ENCODE peak calls at places on chromosomes 16 and 17, in nine cellular contexts. W is colonic mucosa, L is left ventricle myocardium inferior, G is GM13977, C is mammary epithelial cell, J is sigmoid colon, P is fibroblast of lung, Q is IMR-90, O is tibial artery. M is an unnamed sample.
A peak's percentile ranks its signal among the peaks of the same experiment; 100 is the strongest.

GRCh38 chr16:81466351-81466960 is 21.8 kb downstream of the CMIP start:
- DNase-seq in O (no peak), P (peak; percentile 53), G (no peak), W (no peak), C (no peak), Q (peak; percentile 39), J (no peak), L (peak; percentile 10), M (no peak)

GRCh38 chr16:1732071-1732470 is 26.1 kb downstream of the MAPK8IP3 start:
- DNase-seq in G (no peak), O (no peak), C (no peak), P (no peak), Q (no peak), J (no peak), L (no peak), W (no peak), M (no peak)

GRCh38 chr17:31560836-31561235 is 169.4 kb downstream of the RAB11FIP4 start:
- DNase-seq in Q (no peak), L (no peak), P (no peak), G (no peak), W (no peak), C (no peak), O (no peak), J (no peak), M (no peak)

GRCh38 chr17:72373910-72374741 is 253.3 kb downstream of the SOX9 start:
- DNase-seq in W (no peak), L (peak; percentile 16), P (no peak), O (no peak), G (no peak), Q (peak; percentile 63), C (no peak), J (no peak), M (no peak)

GRCh38 chr17:77914440-77915254 is 43.9 kb upstream of the TNRC6C start:
- DNase-seq in G (no peak), L (no peak), Q (no peak), J (peak; percentile 19), W (no peak), O (peak; percentile 50), P (peak; percentile 22), C (no peak), M (no peak)

GRCh38 chr16:8510160-8510559 is 80.2 kb downstream of the TMEM114 start:
- DNase-seq in J (no peak), C (no peak), O (no peak), G (no peak), Q (no peak), L (no peak), P (no peak), W (no peak), M (no peak)

GRCh38 chr17:66474810-66475497 is 172.5 kb downstream of the PRKCA start:
- DNase-seq in L (no peak), W (no peak), C (no peak), O (no peak), G (no peak), J (no peak), P (no peak), Q (no peak), M (no peak)

GRCh38 chr16:20320592-20320991 is 6.7 kb downstream of the GP2 start:
- DNase-seq in G (no peak), C (no peak), P (no peak), W (no peak), L (no peak), Q (no peak), J (no peak), O (no peak), M (no peak)

GRCh38 chr17:74296548-74296936 is 22.5 kb downstream of the DNAI2 start:
- DNase-seq in J (peak; percentile 74), L (peak; percentile 70), C (peak; percentile 29), G (no peak), Q (peak; percentile 38), W (peak; percentile 40), O (no peak), P (peak; percentile 44), M (peak; percentile 51)

GRCh38 chr16:86982347-86982596 is 334.9 kb downstream of the C16orf95 start:
- DNase-seq in P (no peak), G (no peak), J (no peak), W (no peak), Q (no peak), O (no peak), C (no peak), L (no peak), M (no peak)

GRCh38 chr17:77440571-77440981 is 299.8 kb downstream of the SEC14L1 start:
- DNase-seq in J (no peak), L (peak; percentile 47), G (no peak), C (no peak), P (no peak), Q (no peak), W (no peak), O (no peak), M (no peak)

GRCh38 chr16:10870137-10870776 is 6.7 kb upstream of the CIITA start:
- DNase-seq in L (no peak), J (no peak), Q (no peak), C (no peak), W (no peak), P (no peak), O (no peak), G (no peak), M (no peak)

GRCh38 chr17:75712480-75712879 is 8.8 kb upstream of the ITGB4 start:
- DNase-seq in W (no peak), J (no peak), Q (no peak), P (no peak), L (no peak), C (no peak), G (no peak), O (no peak), M (no peak)

GRCh38 chr16:57562669-57563486 is 20.4 kb downstream of the ADGRG5 start:
- DNase-seq in O (no peak), C (no peak), L (no peak), J (no peak), P (no peak), G (peak; percentile 23), W (no peak), Q (no peak), M (no peak)

GRCh38 chr16:21997693-21998480 is 3.0 kb downstream of the PDZD9 start:
- DNase-seq in Q (no peak), W (peak; percentile 36), G (no peak), P (no peak), J (no peak), O (no peak), C (no peak), L (no peak), M (no peak)

GRCh38 chr17:12081720-12082119 is 61.0 kb downstream of the MAP2K4 start:
- DNase-seq in O (no peak), P (no peak), C (no peak), J (no peak), L (no peak), Q (no peak), G (no peak), W (no peak), M (no peak)

GRCh38 chr17:12088035-12088434 is 67.4 kb downstream of the MAP2K4 start:
- DNase-seq in O (no peak), Q (no peak), L (no peak), G (no peak), W (no peak), P (no peak), C (no peak), J (no peak), M (no peak)

GRCh38 chr17:12089809-12090384 is 69.2 kb downstream of the MAP2K4 start:
- DNase-seq in J (no peak), Q (peak; percentile 83), C (peak; percentile 52), G (no peak), O (no peak), W (no peak), P (peak; percentile 55), L (no peak), M (no peak)

DNA sequence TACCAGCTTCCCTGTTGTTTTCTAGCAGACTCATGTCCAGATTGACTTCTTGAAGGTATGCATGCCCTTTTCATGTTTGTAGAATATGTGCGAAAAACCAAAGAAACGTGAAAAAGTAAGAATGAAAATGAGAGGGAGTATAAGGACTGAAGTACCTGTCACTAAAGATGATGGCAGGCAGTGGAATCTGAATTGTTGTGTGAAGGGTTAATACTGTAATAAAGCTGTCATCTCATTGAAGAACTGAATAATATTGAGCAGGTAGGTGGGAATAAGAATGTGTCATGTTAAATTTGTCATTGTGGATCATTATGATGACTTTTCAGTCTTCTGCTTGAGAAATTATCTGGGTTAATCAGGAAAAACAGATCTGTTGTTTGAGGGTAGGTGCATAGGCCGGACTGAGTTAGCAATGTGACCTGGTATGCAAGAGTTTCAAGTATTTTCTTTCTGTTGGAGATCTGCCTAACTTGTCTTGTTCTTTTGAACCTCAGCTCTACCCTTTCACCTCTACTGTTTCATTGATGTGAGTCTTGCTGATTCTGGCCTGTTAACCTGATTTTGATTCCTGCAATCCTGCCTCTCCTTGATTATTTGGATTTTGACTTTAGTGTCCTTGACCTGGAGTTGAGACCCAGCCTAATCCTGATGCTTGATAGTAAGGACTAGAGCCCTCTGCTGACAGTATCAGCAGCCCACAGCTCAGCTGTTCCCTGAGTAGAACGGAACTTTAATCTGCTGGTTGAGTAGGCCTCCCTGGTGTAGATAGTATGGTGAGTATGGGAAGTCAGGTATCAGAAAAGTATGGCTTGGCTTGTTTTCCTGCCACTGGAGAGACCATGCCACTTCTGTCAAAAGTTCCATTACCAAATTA is 64.6 kb downstream of the MAP2K4 start:
- DNase-seq in G (no peak), P (no peak), Q (no peak), L (no peak), J (no peak), W (no peak), O (no peak), C (no peak), M (no peak)
- TF ChIP-seq CTCF in G (no peak), P (no peak), Q (no peak), L (no peak), J (no peak), W (no peak), O (no peak), C (no peak), M (no peak)

DNA sequence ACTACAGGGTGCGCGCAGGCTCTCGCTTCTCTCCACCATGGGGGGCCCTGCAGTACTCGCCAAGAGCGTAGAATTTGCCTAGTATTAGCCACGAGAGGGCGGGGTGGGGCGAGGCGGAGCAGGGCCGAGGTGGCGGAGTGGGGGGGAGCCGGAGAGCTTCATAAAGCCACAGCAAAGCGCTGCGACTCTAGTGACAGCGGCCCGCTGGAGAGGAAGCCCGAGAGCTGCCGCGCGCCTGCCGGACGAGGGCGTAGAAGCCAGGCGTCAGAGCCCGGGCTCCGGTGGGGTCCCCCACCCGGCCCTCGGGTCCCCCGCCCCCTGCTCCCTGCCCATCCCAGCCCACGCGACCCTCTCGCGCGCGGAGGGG is at the start of gene TBX21:
- DNase-seq in L (peak; percentile 57), C (no peak), J (peak; percentile 72), O (peak; percentile 69), W (peak; percentile 59), P (no peak), G (peak; percentile 89), Q (no peak), M (peak; percentile 88)
- TF ChIP-seq CTCF in L (peak; percentile 40), C (peak; percentile 14), J (no peak), O (no peak), W (no peak), P (peak; percentile 3), G (peak; percentile 52), Q (peak; percentile 6), M (no peak)

GRCh38 chr17:57955183-57955952 is at the start of gene CUEDC1:
- DNase-seq in G (peak; percentile 88), W (peak; percentile 78), J (peak; percentile 93), O (peak; percentile 88), L (peak; percentile 87), P (peak; percentile 48), C (peak; percentile 34), Q (peak; percentile 39), M (peak; percentile 83)
- TF ChIP-seq CTCF in G (peak; percentile 43), W (no peak), J (peak; percentile 54), O (peak; percentile 57), L (peak; percentile 67), P (no peak), C (no peak), Q (peak; percentile 52), M (peak; percentile 21)

GRCh38 chr17:16551878-16552636 is 16.9 kb downstream of the ZNF287 start:
- DNase-seq in J (no peak), C (no peak), W (no peak), G (no peak), Q (no peak), O (no peak), L (no peak), P (peak; percentile 2), M (no peak)
- TF ChIP-seq CTCF in J (no peak), C (no peak), W (no peak), G (no peak), Q (no peak), O (no peak), L (no peak), P (no peak), M (no peak)